ENCODE peak calls at places on chromosomes 1 and 21, in four cellular contexts. C is CD8-positive, alpha-beta T cell; W is endothelial cell; N is PC-3. I is an unnamed sample.

GRCh38 chr1:42934111-42934510 is 24.6 kb downstream of the SLC2A1 start:
- DNase-seq in W (no peak), N (no peak), C (no peak), I (no peak)

GRCh38 chr1:4711191-4711915 is 56.9 kb downstream of the AJAP1 start:
- DNase-seq in W (peak; percentile 30), N (no peak), C (no peak), I (no peak)

GRCh38 chr21:15057290-15057689 is 7.5 kb downstream of the NRIP1 start:
- DNase-seq in W (no peak), C (no peak), N (no peak), I (no peak)

GRCh38 chr1:82962658-82963057 is 1036.3 kb downstream of the TTLL7 start:
- DNase-seq in C (no peak), N (no peak), W (no peak), I (no peak)

GRCh38 chr1:38272515-38272914 is 225.9 kb upstream of the POU3F1 start:
- DNase-seq in N (no peak), C (no peak), W (no peak), I (no peak)

GRCh38 chr1:224851210-224851849 is 78.1 kb upstream of the DNAH14 start:
- DNase-seq in N (peak; percentile 88), W (peak; percentile 75), C (peak; percentile 65), I (peak; percentile 42)

GRCh38 chr1:175373786-175374623 is 181.4 kb upstream of the KIAA0040 start:
- DNase-seq in N (peak; percentile 40), W (peak; percentile 80), C (no peak), I (peak; percentile 59)

GRCh38 chr1:223180803-223181321 is 37.8 kb upstream of the TLR5 start:
- DNase-seq in W (no peak), C (no peak), N (no peak), I (no peak)

GRCh38 chr1:69700770-69701169 is 133.0 kb downstream of the LRRC7 start:
- DNase-seq in W (peak; percentile 66), C (no peak), N (peak; percentile 41), I (no peak)

GRCh38 chr1:208318150-208318734 is 74.1 kb upstream of the PLXNA2 start:
- DNase-seq in C (no peak), N (peak; percentile 49), W (no peak), I (no peak)

DNA sequence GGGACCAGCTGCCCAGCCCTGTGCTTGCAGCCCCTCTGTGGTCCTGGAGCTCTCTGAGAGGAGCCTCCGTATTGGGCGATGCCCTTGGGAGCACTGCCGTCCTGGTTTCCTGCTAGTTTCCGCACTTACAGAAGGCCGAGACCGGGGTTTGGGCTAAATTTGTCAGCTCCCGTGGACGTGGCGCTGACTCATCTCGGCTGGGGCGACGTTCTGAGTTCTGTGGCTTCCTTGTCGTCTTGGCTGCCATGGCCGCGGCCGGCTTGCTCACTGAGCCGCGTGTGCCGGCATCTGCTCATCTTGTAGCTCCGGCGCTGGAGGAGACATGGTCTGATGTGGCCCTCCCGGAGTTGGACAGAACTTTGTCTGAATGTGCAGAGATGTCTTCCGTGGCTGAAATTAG is 64.9 kb downstream of the PCNT start:
- DNase-seq in N (no peak), W (no peak), C (no peak), I (no peak)
- TF ChIP-seq CTCF in N (no peak), W (no peak), C (no peak), I (no peak)

GRCh38 chr1:6884652-6885153 is 99.4 kb downstream of the CAMTA1 start:
- DNase-seq in C (no peak), N (no peak), W (no peak), I (no peak)
- TF ChIP-seq CTCF in C (no peak), N (no peak), W (no peak), I (no peak)

DNA sequence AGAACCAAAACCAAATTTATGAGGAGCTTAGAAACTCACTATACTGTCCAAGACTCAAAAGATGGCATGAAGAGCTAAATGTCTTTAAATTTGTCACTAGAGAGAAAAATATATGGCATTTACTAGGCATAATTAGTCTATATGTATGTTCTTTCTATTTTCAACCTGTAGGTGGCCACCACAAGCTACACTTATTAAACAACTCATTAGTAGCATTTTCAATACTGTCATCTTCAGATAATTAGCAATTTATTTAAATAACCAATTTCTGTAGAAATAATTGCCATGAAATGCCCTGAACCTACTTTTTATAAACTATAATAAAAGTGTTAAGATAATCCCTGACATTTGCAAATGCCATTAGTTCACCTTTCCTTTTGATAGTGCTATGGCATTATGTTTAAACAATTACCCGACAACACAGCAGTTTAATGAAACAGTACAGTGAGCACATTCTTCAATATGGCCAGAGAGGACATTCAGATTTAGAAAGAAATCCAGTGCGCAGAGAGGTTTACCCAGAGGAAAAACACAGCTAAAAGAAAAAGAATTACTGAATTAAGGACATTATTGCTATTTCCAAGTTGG is 522.5 kb downstream of the PTBP2 start:
- DNase-seq in C (no peak), N (peak; percentile 49), W (no peak), I (no peak)
- TF ChIP-seq CTCF in C (no peak), N (peak; percentile 79), W (peak; percentile 79), I (peak; percentile 68)

GRCh38 chr1:179586107-179586823 is 5.4 kb upstream of the TDRD5 start:
- DNase-seq in N (peak; percentile 13), W (peak; percentile 72), C (no peak), I (no peak)
- TF ChIP-seq CTCF in N (peak; percentile 45), W (peak; percentile 62), C (no peak), I (peak; percentile 58)

DNA sequence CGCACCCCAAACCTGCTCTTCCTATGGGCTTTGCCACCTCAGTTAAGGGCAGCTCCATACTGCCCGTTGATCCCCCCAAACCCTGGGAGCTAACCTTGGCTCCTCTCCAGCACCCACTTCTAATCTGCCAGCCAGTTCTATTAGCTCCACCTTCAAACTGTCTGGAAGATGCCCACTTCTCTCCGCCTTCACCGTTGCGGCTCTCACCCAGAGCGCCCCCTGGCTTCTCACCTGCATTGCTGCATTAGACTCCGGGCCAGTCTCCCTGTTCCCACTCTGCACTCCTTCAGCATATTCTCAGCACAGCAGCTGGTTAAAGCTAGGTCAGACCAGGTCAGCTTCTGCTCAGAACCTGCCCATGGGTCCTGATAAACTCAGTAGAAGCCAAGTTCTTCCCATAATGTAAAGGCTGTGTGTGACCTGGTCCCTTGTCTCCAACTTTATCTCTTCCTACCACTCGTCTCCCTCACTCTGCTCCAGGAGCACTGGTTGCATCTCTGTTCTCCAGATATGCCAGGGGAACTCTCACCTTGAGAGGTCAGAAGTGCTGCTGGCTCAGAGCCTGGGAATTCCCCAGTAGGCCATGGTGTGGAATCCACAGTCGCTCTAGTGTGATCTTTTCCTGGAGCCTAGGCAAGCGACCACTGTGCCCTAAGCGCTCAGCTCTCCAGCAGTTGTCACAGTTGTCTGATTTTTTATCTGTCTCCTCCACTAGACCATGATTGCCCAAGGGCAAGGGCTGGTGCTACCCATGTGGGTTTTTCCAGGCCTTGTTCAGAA is 150.3 kb downstream of the HMGB4 start:
- DNase-seq in N (no peak), C (no peak), W (peak; percentile 77), I (no peak)
- TF ChIP-seq CTCF in N (no peak), C (no peak), W (peak; percentile 69), I (peak; percentile 29)

GRCh38 chr1:44608141-44608540 is 66.1 kb downstream of the TMEM53 start:
- DNase-seq in C (no peak), N (peak; percentile 25), W (no peak), I (no peak)
- TF ChIP-seq CTCF in C (no peak), N (peak; percentile 58), W (no peak), I (no peak)

GRCh38 chr21:42306366-42307035 is 8.7 kb downstream of the TFF3 start:
- DNase-seq in N (no peak), W (no peak), C (no peak), I (no peak)

GRCh38 chr21:42302794-42303193 is 12.4 kb downstream of the TFF3 start:
- DNase-seq in C (no peak), N (no peak), W (no peak), I (no peak)

GRCh38 chr21:42303443-42303842 is 11.8 kb downstream of the TFF3 start:
- DNase-seq in W (no peak), N (no peak), C (no peak), I (no peak)

GRCh38 chr21:42305707-42306147 is 9.5 kb downstream of the TFF3 start:
- DNase-seq in W (no peak), C (no peak), N (no peak), I (no peak)

DNA sequence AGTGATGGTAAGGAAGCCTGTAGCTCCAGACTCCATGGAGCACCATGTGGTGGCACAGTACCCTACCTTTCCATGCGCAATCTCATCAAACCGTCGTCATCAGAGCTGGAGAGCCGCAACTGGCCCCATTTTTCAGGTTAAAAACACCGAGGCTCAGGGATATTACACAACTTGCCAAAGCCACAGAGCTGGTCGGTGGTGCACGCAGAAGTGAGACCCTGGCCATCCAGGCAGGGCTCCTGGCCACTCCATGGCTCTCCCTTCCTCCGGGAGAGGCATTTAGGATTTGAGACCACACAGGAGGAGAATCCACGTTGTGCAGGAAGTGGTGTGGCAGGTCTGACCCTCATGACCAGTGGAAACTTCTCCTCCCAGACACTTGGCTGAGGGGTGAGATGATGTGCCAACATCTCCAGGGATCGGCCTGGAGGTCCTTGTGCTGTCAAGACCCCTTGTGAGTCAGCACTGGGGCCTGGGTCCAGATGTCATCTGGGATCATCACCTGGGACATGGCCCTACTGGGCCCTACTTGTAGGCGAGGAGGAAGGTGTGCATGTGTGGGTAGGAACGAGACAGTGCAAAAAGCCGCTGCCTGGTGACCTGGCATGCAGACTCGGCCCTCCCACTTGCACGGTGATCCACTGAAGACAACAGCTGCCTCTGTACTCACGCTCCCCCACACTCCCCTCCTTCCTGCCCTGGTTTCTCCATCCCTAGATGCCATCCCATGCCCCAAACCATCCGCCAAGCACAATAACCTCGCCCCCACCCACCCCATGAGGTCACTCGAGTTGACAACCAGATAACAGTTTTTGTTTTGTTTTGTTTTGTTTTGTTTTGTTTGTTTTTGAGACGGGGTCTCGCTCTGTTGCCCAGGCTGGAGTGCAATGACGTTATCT is 10.4 kb downstream of the TFF3 start:
- DNase-seq in N (no peak), C (no peak), W (no peak), I (peak; percentile 10)
- TF ChIP-seq CTCF in N (no peak), C (no peak), W (no peak), I (no peak)